ENCODE peak calls at places on chromosomes 3 and 15, in five cellular contexts. One of them, this sample, is unnamed.

GRCh38 chr3:18307529-18307928 is 117.6 kb downstream of the SATB1 start:
- DNase-seq in H1: no peak
- DNase-seq in HepG2: no peak
- DNase-seq in GM12878: no peak
- DNase-seq in endothelial cell of umbilical vein: no peak
- DNase-seq in this sample: no peak

GRCh38 chr3:13891492-13892073 is 11.7 kb upstream of the WNT7A start:
- DNase-seq in H1: peak
- DNase-seq in HepG2: no peak
- DNase-seq in GM12878: no peak
- DNase-seq in endothelial cell of umbilical vein: no peak
- DNase-seq in this sample: no peak

GRCh38 chr15:60704717-60705116 is 225.8 kb upstream of the ICE2 start:
- DNase-seq in H1: no peak
- DNase-seq in HepG2: no peak
- DNase-seq in GM12878: no peak
- DNase-seq in endothelial cell of umbilical vein: no peak
- DNase-seq in this sample: no peak

GRCh38 chr15:70133296-70133695 is 35.6 kb upstream of the TLE3 start:
- DNase-seq in H1: no peak
- DNase-seq in HepG2: no peak
- DNase-seq in GM12878: no peak
- DNase-seq in endothelial cell of umbilical vein: no peak
- DNase-seq in this sample: no peak

GRCh38 chr3:49378249-49378899 is 20.2 kb upstream of the GPX1 start:
- DNase-seq in H1: no peak
- DNase-seq in HepG2: peak
- DNase-seq in GM12878: no peak
- DNase-seq in endothelial cell of umbilical vein: no peak
- DNase-seq in this sample: no peak

GRCh38 chr3:46950661-46951241 is 25.8 kb downstream of the CCDC12 start:
- DNase-seq in H1: no peak
- DNase-seq in HepG2: no peak
- DNase-seq in GM12878: no peak
- DNase-seq in endothelial cell of umbilical vein: peak
- DNase-seq in this sample: no peak

GRCh38 chr15:78249131-78249530 is 14.8 kb upstream of the ACSBG1 start:
- DNase-seq in H1: no peak
- DNase-seq in HepG2: no peak
- DNase-seq in GM12878: no peak
- DNase-seq in endothelial cell of umbilical vein: no peak
- DNase-seq in this sample: no peak

GRCh38 chr15:78625621-78626280 is 5.0 kb upstream of the CHRNA3 start:
- DNase-seq in H1: no peak
- DNase-seq in HepG2: no peak
- DNase-seq in GM12878: no peak
- DNase-seq in endothelial cell of umbilical vein: no peak
- DNase-seq in this sample: no peak

GRCh38 chr15:34038404-34039179 is 412 bp downstream of the AVEN start:
- DNase-seq in H1: peak
- DNase-seq in HepG2: peak
- DNase-seq in GM12878: no peak
- DNase-seq in endothelial cell of umbilical vein: peak
- DNase-seq in this sample: no peak

GRCh38 chr3:68123231-68123630 is 468.8 kb upstream of the SUCLG2 start:
- DNase-seq in H1: no peak
- DNase-seq in HepG2: no peak
- DNase-seq in GM12878: no peak
- DNase-seq in endothelial cell of umbilical vein: no peak
- DNase-seq in this sample: no peak

GRCh38 chr3:107377151-107377550 is at the start of gene CCDC54:
- DNase-seq in H1: no peak
- DNase-seq in HepG2: no peak
- DNase-seq in GM12878: no peak
- DNase-seq in endothelial cell of umbilical vein: no peak
- DNase-seq in this sample: no peak

GRCh38 chr3:122572940-122573412 is 4.5 kb upstream of the PARP15 start:
- DNase-seq in H1: no peak
- DNase-seq in HepG2: peak
- DNase-seq in GM12878: peak
- DNase-seq in endothelial cell of umbilical vein: peak
- DNase-seq in this sample: no peak

GRCh38 chr3:155880286-155880685 is 9.8 kb downstream of the GMPS start:
- DNase-seq in H1: no peak
- DNase-seq in HepG2: no peak
- DNase-seq in GM12878: no peak
- DNase-seq in endothelial cell of umbilical vein: no peak
- DNase-seq in this sample: no peak

GRCh38 chr15:85388962-85389361 is 8.6 kb downstream of the AKAP13 start:
- DNase-seq in H1: no peak
- DNase-seq in HepG2: no peak
- DNase-seq in GM12878: no peak
- DNase-seq in endothelial cell of umbilical vein: no peak
- DNase-seq in this sample: no peak

GRCh38 chr3:159634414-159634813 is 354.2 kb upstream of the IL12A start:
- DNase-seq in H1: no peak
- DNase-seq in HepG2: no peak
- DNase-seq in GM12878: no peak
- DNase-seq in endothelial cell of umbilical vein: no peak
- DNase-seq in this sample: no peak
- H3K4me3 ChIP-seq in H1: no peak
- H3K4me3 ChIP-seq in HepG2: no peak
- H3K4me3 ChIP-seq in GM12878: no peak
- H3K4me3 ChIP-seq in endothelial cell of umbilical vein: no peak
- H3K4me3 ChIP-seq in this sample: no peak

DNA sequence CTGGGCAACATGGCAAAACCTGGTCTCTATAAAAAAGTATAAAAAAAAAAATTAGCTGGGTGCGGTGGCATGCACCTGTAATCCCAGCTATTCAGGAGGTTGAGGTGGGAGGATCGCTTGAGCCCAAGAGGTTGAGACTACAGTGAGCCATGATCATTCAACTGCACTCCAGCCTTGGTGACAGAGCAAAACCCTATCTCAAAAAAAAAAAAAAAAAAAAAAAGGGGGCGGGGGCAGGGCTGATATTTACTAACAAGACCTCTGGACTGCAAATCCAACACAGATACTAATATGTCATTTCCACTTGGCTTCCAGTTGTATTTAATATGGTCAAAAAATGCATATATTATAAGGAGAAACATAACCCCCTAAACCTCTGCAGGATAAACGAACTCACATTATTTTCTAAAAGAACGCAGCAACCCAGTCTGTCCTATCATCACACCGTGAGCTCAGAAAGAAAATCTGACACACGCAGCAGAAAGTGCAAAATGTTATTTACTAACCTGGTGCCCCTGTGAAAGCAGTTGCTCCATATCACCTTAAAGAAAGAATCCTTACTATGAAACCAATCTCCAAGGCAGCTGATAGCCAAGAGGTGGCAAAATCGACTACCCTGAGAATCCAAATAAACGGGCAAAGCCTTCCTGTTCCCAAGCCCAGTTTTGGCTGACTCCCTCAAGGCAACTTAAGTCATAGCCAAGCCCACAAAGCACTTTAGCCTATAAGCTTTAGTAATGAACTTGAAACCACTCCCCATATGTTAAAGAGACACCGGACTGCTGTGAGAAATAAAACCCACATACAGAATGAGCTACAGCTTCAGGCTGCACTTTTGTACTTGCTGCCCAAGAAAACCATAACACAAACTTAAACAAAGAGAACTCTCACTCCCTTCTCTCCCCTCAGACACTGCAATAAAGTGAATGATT is 39.3 kb downstream of the PLD1 start:
- DNase-seq in H1: no peak
- DNase-seq in HepG2: peak
- DNase-seq in GM12878: peak
- DNase-seq in endothelial cell of umbilical vein: peak
- DNase-seq in this sample: peak
- TF ChIP-seq POLR2AphosphoS5 in H1: no peak
- TF ChIP-seq POLR2AphosphoS5 in HepG2: no peak
- TF ChIP-seq POLR2AphosphoS5 in GM12878: no peak
- TF ChIP-seq POLR2AphosphoS5 in endothelial cell of umbilical vein: no peak
- TF ChIP-seq POLR2AphosphoS5 in this sample: no peak

GRCh38 chr3:62875103-62876002 is at the start of gene CADPS:
- DNase-seq in H1: peak
- DNase-seq in HepG2: no peak
- DNase-seq in GM12878: no peak
- DNase-seq in endothelial cell of umbilical vein: no peak
- DNase-seq in this sample: no peak
- TF ChIP-seq EZH2 in H1: no peak
- TF ChIP-seq EZH2 in HepG2: no peak
- TF ChIP-seq EZH2 in GM12878: no peak
- TF ChIP-seq EZH2 in endothelial cell of umbilical vein: peak
- TF ChIP-seq EZH2 in this sample: no peak

GRCh38 chr3:186452517-186452916 is 90.5 kb upstream of the DGKG start:
- DNase-seq in H1: peak
- DNase-seq in HepG2: no peak
- DNase-seq in GM12878: no peak
- DNase-seq in endothelial cell of umbilical vein: no peak
- DNase-seq in this sample: no peak
- H3K4me3 ChIP-seq in H1: no peak
- H3K4me3 ChIP-seq in HepG2: no peak
- H3K4me3 ChIP-seq in GM12878: no peak
- H3K4me3 ChIP-seq in endothelial cell of umbilical vein: no peak
- H3K4me3 ChIP-seq in this sample: no peak

GRCh38 chr15:31871159-31871886 is 159.0 kb upstream of the CHRNA7 start:
- DNase-seq in H1: no peak
- DNase-seq in HepG2: no peak
- DNase-seq in GM12878: no peak
- DNase-seq in endothelial cell of umbilical vein: no peak
- DNase-seq in this sample: no peak

GRCh38 chr15:31871887-31872281 is 158.4 kb upstream of the CHRNA7 start:
- DNase-seq in H1: no peak
- DNase-seq in HepG2: no peak
- DNase-seq in GM12878: no peak
- DNase-seq in endothelial cell of umbilical vein: no peak
- DNase-seq in this sample: no peak

GRCh38 chr15:31867536-31868442 is 162.5 kb upstream of the CHRNA7 start:
- DNase-seq in H1: peak
- DNase-seq in HepG2: peak
- DNase-seq in GM12878: peak
- DNase-seq in endothelial cell of umbilical vein: peak
- DNase-seq in this sample: no peak

GRCh38 chr15:31869640-31870335 is 160.5 kb upstream of the CHRNA7 start:
- DNase-seq in H1: no peak
- DNase-seq in HepG2: no peak
- DNase-seq in GM12878: no peak
- DNase-seq in endothelial cell of umbilical vein: no peak
- DNase-seq in this sample: no peak

GRCh38 chr15:31870336-31871158 is 159.8 kb upstream of the CHRNA7 start:
- DNase-seq in H1: peak
- DNase-seq in HepG2: peak
- DNase-seq in GM12878: no peak
- DNase-seq in endothelial cell of umbilical vein: peak
- DNase-seq in this sample: no peak
- TF ChIP-seq POLR2AphosphoS5 in H1: no peak
- TF ChIP-seq POLR2AphosphoS5 in HepG2: no peak
- TF ChIP-seq POLR2AphosphoS5 in GM12878: no peak
- TF ChIP-seq POLR2AphosphoS5 in endothelial cell of umbilical vein: no peak
- TF ChIP-seq POLR2AphosphoS5 in this sample: peak

DNA sequence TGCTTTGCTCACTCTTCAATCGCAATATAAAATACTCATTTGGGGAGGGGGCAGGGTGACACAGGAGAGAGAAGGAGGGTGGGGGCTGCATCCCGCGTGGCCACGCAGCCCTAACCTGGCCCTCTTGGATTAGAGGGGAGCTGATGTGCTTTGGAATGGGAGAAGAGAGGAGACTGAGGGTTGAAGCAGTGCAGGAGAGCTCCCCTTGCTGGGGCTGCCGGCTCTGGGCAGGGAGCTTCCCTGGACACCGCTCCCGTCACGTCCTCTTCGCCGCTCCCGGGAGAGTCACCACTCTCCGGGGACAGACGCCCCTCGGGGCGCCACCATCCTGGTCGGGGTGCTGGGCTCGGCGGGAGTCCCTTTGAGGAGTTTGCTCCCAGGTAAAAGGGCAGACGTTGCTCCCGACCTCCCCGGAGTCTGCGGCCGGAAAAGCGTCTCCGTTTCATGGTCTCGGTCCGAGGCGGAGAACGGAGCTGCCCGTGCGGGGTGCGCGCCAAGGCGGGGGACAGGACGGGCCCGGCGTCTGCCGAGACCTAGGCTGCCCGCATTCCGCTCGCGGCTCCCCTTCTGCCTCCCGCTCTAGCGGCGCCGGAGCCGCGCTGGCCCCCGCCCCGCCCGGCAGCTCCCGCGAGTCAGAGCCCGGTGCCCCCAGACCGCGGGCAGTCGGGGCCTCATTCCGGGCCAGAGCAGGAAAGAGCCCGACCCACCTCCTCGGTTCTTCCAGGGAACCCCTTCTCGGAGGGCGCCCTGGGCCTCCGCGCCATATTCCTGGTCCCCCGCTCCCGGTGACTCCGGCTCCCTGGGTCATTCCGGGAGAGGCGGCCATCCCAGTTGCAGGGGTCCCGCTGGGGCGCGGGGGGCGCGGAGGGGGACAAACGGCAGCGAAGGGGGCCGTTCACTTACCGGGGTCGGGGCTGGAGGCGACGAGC is 603 bp downstream of the SLC7A14 start:
- DNase-seq in H1: peak
- DNase-seq in HepG2: no peak
- DNase-seq in GM12878: no peak
- DNase-seq in endothelial cell of umbilical vein: peak
- DNase-seq in this sample: no peak
- TF ChIP-seq EZH2 in H1: peak
- TF ChIP-seq EZH2 in HepG2: peak
- TF ChIP-seq EZH2 in GM12878: no peak
- TF ChIP-seq EZH2 in endothelial cell of umbilical vein: peak
- TF ChIP-seq EZH2 in this sample: no peak

GRCh38 chr15:41557673-41558399 is 1.2 kb upstream of the TYRO3 start:
- DNase-seq in H1: peak
- DNase-seq in HepG2: peak
- DNase-seq in GM12878: peak
- DNase-seq in endothelial cell of umbilical vein: peak
- DNase-seq in this sample: peak
- H3K4me3 ChIP-seq in H1: peak
- H3K4me3 ChIP-seq in HepG2: peak
- H3K4me3 ChIP-seq in GM12878: no peak
- H3K4me3 ChIP-seq in endothelial cell of umbilical vein: peak
- H3K4me3 ChIP-seq in this sample: peak

GRCh38 chr15:74807302-74807701 is 5.3 kb upstream of the LMAN1L start:
- DNase-seq in H1: no peak
- DNase-seq in HepG2: no peak
- DNase-seq in GM12878: no peak
- DNase-seq in endothelial cell of umbilical vein: no peak
- DNase-seq in this sample: no peak

GRCh38 chr15:74802290-74802689 is 10.3 kb upstream of the LMAN1L start:
- DNase-seq in H1: no peak
- DNase-seq in HepG2: no peak
- DNase-seq in GM12878: no peak
- DNase-seq in endothelial cell of umbilical vein: no peak
- DNase-seq in this sample: no peak

GRCh38 chr15:74808073-74808839 is 4.4 kb upstream of the LMAN1L start:
- DNase-seq in H1: no peak
- DNase-seq in HepG2: no peak
- DNase-seq in GM12878: no peak
- DNase-seq in endothelial cell of umbilical vein: no peak
- DNase-seq in this sample: no peak

GRCh38 chr15:74802862-74803447 is 9.7 kb upstream of the LMAN1L start:
- DNase-seq in H1: no peak
- DNase-seq in HepG2: no peak
- DNase-seq in GM12878: no peak
- DNase-seq in endothelial cell of umbilical vein: no peak
- DNase-seq in this sample: no peak

GRCh38 chr15:74804935-74805334 is 7.7 kb upstream of the LMAN1L start:
- DNase-seq in H1: no peak
- DNase-seq in HepG2: no peak
- DNase-seq in GM12878: no peak
- DNase-seq in endothelial cell of umbilical vein: no peak
- DNase-seq in this sample: no peak
- TF ChIP-seq POLR2AphosphoS5 in H1: no peak
- TF ChIP-seq POLR2AphosphoS5 in HepG2: no peak
- TF ChIP-seq POLR2AphosphoS5 in GM12878: no peak
- TF ChIP-seq POLR2AphosphoS5 in endothelial cell of umbilical vein: no peak
- TF ChIP-seq POLR2AphosphoS5 in this sample: no peak